ENCODE peak calls at places on chromosomes 3 and 15, in ten cellular contexts. L is lower lobe of right lung, E is GM23248, C is adrenal gland, X is psoas muscle, H is stomach, I is cardiac muscle cell, N is body of pancreas, T is left lung, Z is HepG2. F is an unnamed sample. For H3K4me1 and H3K9me3, the result is how much of the 10 kb centered on the place peaks cover.

GRCh38 chr3:131503328-131503650 is 518 bp upstream of the MRPL3 start:
- DNase-seq in L (no peak), E (peak), C (peak), X (no peak), H (no peak), I (no peak), N (no peak), T (no peak), Z (no peak), F (no peak)

GRCh38 chr3:156760333-156760732 is 65.8 kb upstream of the LEKR1 start:
- DNase-seq in L (no peak), E (no peak), C (no peak), X (no peak), H (no peak), I (no peak), N (no peak), T (no peak), Z (no peak), F (peak)

GRCh38 chr3:49763981-49764380 is 22.4 kb downstream of the IP6K1 start:
- DNase-seq in L (no peak), E (no peak), C (no peak), X (no peak), H (no peak), I (no peak), N (no peak), T (no peak), Z (no peak), F (no peak)

GRCh38 chr3:55792010-55792409 is 304.9 kb upstream of the WNT5A start:
- DNase-seq in L (no peak), E (no peak), C (no peak), X (no peak), H (no peak), I (no peak), N (no peak), T (no peak), Z (no peak), F (no peak)

GRCh38 chr3:61903931-61904657 is 342.7 kb downstream of the PTPRG start:
- DNase-seq in L (no peak), E (peak), C (no peak), X (peak), H (peak), I (peak), N (peak), T (no peak), Z (no peak), F (peak)

GRCh38 chr15:71444866-71445590 is 329.8 kb downstream of the THSD4 start:
- DNase-seq in L (no peak), E (peak), C (no peak), X (no peak), H (no peak), I (no peak), N (no peak), T (no peak), Z (peak), F (no peak)

GRCh38 chr3:14130230-14130629 is 5.4 kb downstream of the TMEM43 start:
- DNase-seq in L (no peak), E (no peak), C (no peak), X (no peak), H (no peak), I (no peak), N (no peak), T (no peak), Z (no peak), F (no peak)

GRCh38 chr15:75329571-75329970 is 6.3 kb upstream of the COMMD4 start:
- DNase-seq in L (no peak), E (no peak), C (no peak), X (no peak), H (no peak), I (no peak), N (no peak), T (no peak), Z (no peak), F (no peak)

GRCh38 chr3:197558000-197558399 is 2.2 kb upstream of the BDH1 start:
- DNase-seq in L (no peak), E (no peak), C (no peak), X (no peak), H (no peak), I (no peak), N (no peak), T (no peak), Z (no peak), F (no peak)

GRCh38 chr3:175852560-175852959 is 993.4 kb downstream of the NAALADL2 start:
- DNase-seq in L (no peak), E (no peak), C (no peak), X (no peak), H (no peak), I (no peak), N (no peak), T (no peak), Z (no peak), F (no peak)

GRCh38 chr3:25571285-25571684 is 93.4 kb downstream of the TOP2B start:
- DNase-seq in L (no peak), E (no peak), C (no peak), X (no peak), H (no peak), I (no peak), N (no peak), T (no peak), Z (no peak), F (no peak)

GRCh38 chr3:101779808-101780366 is 876 bp downstream of the NXPE3 start:
- DNase-seq in L (no peak), E (peak), C (no peak), X (no peak), H (no peak), I (peak), N (peak), T (no peak), Z (no peak), F (peak)

GRCh38 chr3:152073267-152073666 is 195.5 kb upstream of the MBNL1 start:
- DNase-seq in L (no peak), E (peak), C (no peak), X (no peak), H (no peak), I (peak), N (no peak), T (no peak), Z (no peak), F (no peak)

GRCh38 chr15:49946681-49947080 is 172.4 kb downstream of the ATP8B4 start:
- DNase-seq in L (no peak), E (no peak), C (no peak), X (no peak), H (no peak), I (no peak), N (peak), T (no peak), Z (no peak), F (no peak)

GRCh38 chr3:119841808-119842471 is 60.0 kb downstream of the NR1I2 start:
- DNase-seq in L (no peak), E (peak), C (no peak), X (no peak), H (no peak), I (no peak), N (no peak), T (no peak), Z (no peak), F (no peak)

GRCh38 chr15:93028111-93028631 is 60.8 kb downstream of the RGMA start:
- DNase-seq in L (no peak), E (peak), C (no peak), X (no peak), H (no peak), I (peak), N (no peak), T (no peak), Z (no peak), F (no peak)

GRCh38 chr15:61195116-61196002 is 33.7 kb downstream of the RORA start:
- DNase-seq in L (no peak), E (peak), C (no peak), X (no peak), H (no peak), I (peak), N (no peak), T (no peak), Z (peak), F (peak)

GRCh38 chr3:143329567-143330164 is 210.1 kb downstream of the CHST2 start:
- DNase-seq in L (no peak), E (no peak), C (peak), X (no peak), H (no peak), I (peak), N (no peak), T (peak), Z (peak), F (peak)

GRCh38 chr3:100073555-100074307 is 40.6 kb downstream of the FILIP1L start:
- DNase-seq in L (no peak), E (no peak), C (no peak), X (no peak), H (no peak), I (peak), N (no peak), T (no peak), Z (no peak), F (peak)

GRCh38 chr3:134448664-134449063 is 37.1 kb downstream of the ANAPC13 start:
- DNase-seq in L (no peak), E (no peak), C (no peak), X (no peak), H (no peak), I (no peak), N (no peak), T (no peak), Z (no peak), F (no peak)

GRCh38 chr3:31106204-31106603 is 211.7 kb upstream of the GADL1 start:
- DNase-seq in L (no peak), E (peak), C (peak), X (peak), H (no peak), I (peak), N (no peak), T (no peak), Z (peak), F (no peak)

GRCh38 chr3:194381460-194381875 is 11.9 kb upstream of the LRRC15 start:
- DNase-seq in L (no peak), E (no peak), C (no peak), X (no peak), H (peak), I (no peak), N (peak), T (peak), Z (no peak), F (no peak)

GRCh38 chr3:24684506-24685023 is 189.9 kb upstream of the THRB start:
- DNase-seq in L (no peak), E (no peak), C (no peak), X (no peak), H (no peak), I (no peak), N (peak), T (no peak), Z (no peak), F (no peak)

GRCh38 chr3:132464066-132464465 is 46.8 kb downstream of the DNAJC13 start:
- DNase-seq in L (no peak), E (peak), C (no peak), X (no peak), H (no peak), I (peak), N (no peak), T (no peak), Z (no peak), F (no peak)

GRCh38 chr15:39621210-39621609 is 40.3 kb downstream of the THBS1 start:
- DNase-seq in L (no peak), E (no peak), C (no peak), X (no peak), H (no peak), I (peak), N (no peak), T (no peak), Z (no peak), F (peak)

GRCh38 chr15:72231066-72231846 is at the start of gene PKM:
- DNase-seq in L (peak), E (peak), C (peak), X (peak), H (peak), I (peak), N (peak), T (peak), Z (peak), F (peak)

GRCh38 chr15:29034593-29035364 is 149.0 kb downstream of the APBA2 start:
- DNase-seq in L (no peak), E (no peak), C (no peak), X (no peak), H (no peak), I (no peak), N (no peak), T (no peak), Z (no peak), F (no peak)

GRCh38 chr3:9316881-9317341 is 45.9 kb upstream of the THUMPD3 start:
- DNase-seq in L (no peak), E (peak), C (peak), X (no peak), H (no peak), I (peak), N (peak), T (no peak), Z (no peak), F (peak)

GRCh38 chr15:92574566-92574965 is 81.0 kb downstream of the FAM174B start:
- DNase-seq in L (no peak), E (no peak), C (no peak), X (no peak), H (no peak), I (no peak), N (no peak), T (no peak), Z (no peak), F (no peak)

GRCh38 chr3:43858052-43858701 is 167.4 kb downstream of the ABHD5 start:
- DNase-seq in L (no peak), E (no peak), C (no peak), X (no peak), H (no peak), I (no peak), N (no peak), T (no peak), Z (no peak), F (no peak)

GRCh38 chr3:153856932-153857331 is 264.3 kb upstream of the ARHGEF26 start:
- DNase-seq in L (no peak), E (no peak), C (no peak), X (no peak), H (no peak), I (no peak), N (no peak), T (no peak), Z (no peak), F (no peak)

GRCh38 chr3:153855772-153856171 is 265.4 kb upstream of the ARHGEF26 start:
- DNase-seq in L (no peak), E (no peak), C (no peak), X (no peak), H (no peak), I (no peak), N (no peak), T (no peak), Z (peak), F (peak)

GRCh38 chr3:153848701-153849100 is 272.5 kb upstream of the ARHGEF26 start:
- DNase-seq in L (no peak), E (no peak), C (no peak), X (no peak), H (no peak), I (peak), N (no peak), T (no peak), Z (peak), F (no peak)

GRCh38 chr3:153852355-153852754 is 268.8 kb upstream of the ARHGEF26 start:
- DNase-seq in L (no peak), E (no peak), C (no peak), X (no peak), H (no peak), I (no peak), N (no peak), T (no peak), Z (no peak), F (no peak)

GRCh38 chr3:153853163-153853562 is 268.0 kb upstream of the ARHGEF26 start:
- DNase-seq in L (no peak), E (no peak), C (no peak), X (no peak), H (no peak), I (no peak), N (no peak), T (no peak), Z (no peak), F (no peak)
- H3K4me3 ChIP-seq in L (no peak), E (no peak), C (no peak), X (no peak), H (no peak), I (no peak), N (no peak), T (no peak), Z (no peak), F (no peak)

GRCh38 chr3:56977561-56977889 is 82.9 kb upstream of the SPATA12 start:
- DNase-seq in L (no peak), E (no peak), C (no peak), X (no peak), H (no peak), I (no peak), N (no peak), T (no peak), Z (no peak), F (no peak)
- H3K4me1 ChIP-seq in L (under half), E (under half), C (under half), X (under half), H (under half), I (under half), N (under half), T (under half), Z (under half), F (under half)

DNA sequence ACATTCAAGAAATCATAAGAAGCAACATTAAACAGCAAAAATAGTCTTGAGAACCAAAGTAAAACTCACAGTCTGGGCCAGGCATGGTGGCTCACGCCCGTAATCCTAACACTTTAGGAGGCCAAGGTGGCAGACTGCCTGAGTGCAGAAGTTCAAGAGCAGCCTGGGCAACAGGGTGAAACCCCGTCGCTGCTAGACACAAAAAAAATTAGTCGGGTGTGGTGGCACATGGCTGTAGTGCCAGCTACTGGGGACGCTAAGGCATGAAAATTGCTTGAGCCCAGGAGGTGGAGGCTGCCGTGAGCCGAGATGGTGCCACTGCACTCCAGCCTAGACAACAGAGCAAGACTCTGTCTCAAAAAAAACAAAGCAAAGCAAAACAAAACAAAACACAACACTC is 117.7 kb upstream of the GOLGA6L6 start:
- DNase-seq in L (no peak), E (no peak), C (no peak), X (no peak), H (no peak), I (no peak), N (no peak), T (peak), Z (no peak), F (no peak)
- H3K9me3 ChIP-seq in L (under half), E (under half), C (under half), X (under half), H (under half), I (under half), N (under half), T (under half), Z (under half), F (under half)

GRCh38 chr3:150759319-150759718 is 3.6 kb downstream of the SIAH2 start:
- DNase-seq in L (no peak), E (peak), C (no peak), X (no peak), H (no peak), I (no peak), N (no peak), T (no peak), Z (no peak), F (no peak)

GRCh38 chr3:150757768-150758167 is 5.2 kb downstream of the SIAH2 start:
- DNase-seq in L (no peak), E (no peak), C (no peak), X (no peak), H (no peak), I (no peak), N (no peak), T (no peak), Z (no peak), F (no peak)

GRCh38 chr3:150760431-150761200 is 2.4 kb downstream of the SIAH2 start:
- DNase-seq in L (no peak), E (no peak), C (no peak), X (no peak), H (no peak), I (no peak), N (no peak), T (no peak), Z (no peak), F (no peak)

GRCh38 chr3:150761831-150762661 is 923 bp downstream of the SIAH2 start:
- DNase-seq in L (peak), E (peak), C (peak), X (peak), H (peak), I (peak), N (peak), T (peak), Z (peak), F (peak)

GRCh38 chr3:150759947-150760346 is 3.0 kb downstream of the SIAH2 start:
- DNase-seq in L (no peak), E (no peak), C (no peak), X (no peak), H (no peak), I (no peak), N (no peak), T (no peak), Z (no peak), F (no peak)
- H3K4me3 ChIP-seq in L (peak), E (peak), C (no peak), X (peak), H (peak), I (no peak), N (no peak), T (peak), Z (peak), F (no peak)

GRCh38 chr15:66772967-66773873 is 71.2 kb downstream of the SMAD6 start:
- DNase-seq in L (no peak), E (peak), C (no peak), X (no peak), H (peak), I (peak), N (peak), T (no peak), Z (peak), F (no peak)

GRCh38 chr15:66777054-66777453 is 75.0 kb downstream of the SMAD6 start:
- DNase-seq in L (no peak), E (no peak), C (no peak), X (no peak), H (no peak), I (no peak), N (no peak), T (no peak), Z (no peak), F (no peak)

GRCh38 chr15:66774001-66774814 is 72.2 kb downstream of the SMAD6 start:
- DNase-seq in L (peak), E (peak), C (peak), X (peak), H (peak), I (peak), N (peak), T (peak), Z (peak), F (peak)

GRCh38 chr15:66777596-66778313 is 75.7 kb downstream of the SMAD6 start:
- DNase-seq in L (no peak), E (peak), C (no peak), X (no peak), H (no peak), I (no peak), N (no peak), T (no peak), Z (no peak), F (no peak)

GRCh38 chr15:66775127-66776105 is 73.4 kb downstream of the SMAD6 start:
- DNase-seq in L (no peak), E (peak), C (no peak), X (no peak), H (no peak), I (peak), N (peak), T (no peak), Z (no peak), F (no peak)
- H3K4me1 ChIP-seq in L (under half), E (half or more), C (under half), X (under half), H (half or more), I (half or more), N (half or more), T (under half), Z (half or more), F (under half)

DNA sequence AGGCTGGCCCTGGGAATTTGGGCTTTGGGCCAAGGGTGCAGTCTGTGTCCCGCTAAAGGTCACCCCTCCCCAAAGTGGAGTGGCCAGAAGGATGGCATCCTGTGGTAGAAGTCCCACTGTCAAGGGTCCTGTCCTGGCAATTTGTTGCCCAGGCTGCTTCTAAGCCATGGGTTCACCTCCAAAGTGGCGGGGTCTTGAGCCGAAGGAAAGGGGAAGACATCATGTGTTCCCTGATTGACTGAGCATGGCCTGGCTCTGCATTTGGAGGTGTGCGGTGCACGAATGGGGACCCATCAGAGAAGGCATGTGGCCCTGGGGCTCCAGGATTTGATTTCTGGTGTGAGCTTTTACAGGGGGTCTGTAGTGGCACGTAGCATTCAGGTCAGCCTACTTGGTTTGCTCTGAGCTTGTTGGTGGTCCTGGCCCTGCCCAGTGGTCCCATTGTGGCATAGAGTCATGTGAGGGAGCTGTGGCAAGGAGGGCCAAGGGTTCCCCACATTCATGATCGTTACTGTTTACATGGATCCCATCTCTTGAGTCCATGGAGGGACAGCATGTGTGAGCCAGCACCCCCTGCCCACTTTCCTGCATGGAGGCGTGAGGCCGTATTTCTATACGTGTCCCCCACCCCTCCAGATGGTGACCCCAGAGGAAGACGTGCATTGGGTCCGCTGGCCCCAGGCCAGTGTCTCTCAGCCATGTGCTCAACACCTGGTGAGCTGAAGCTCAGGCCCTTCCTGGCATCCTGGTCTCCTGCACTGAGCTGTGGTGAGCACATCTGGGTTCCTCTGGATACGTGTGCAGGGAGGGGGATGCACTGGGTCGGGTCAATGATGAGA is 225.1 kb downstream of the SNRPN start:
- DNase-seq in L (peak), E (no peak), C (peak), X (peak), H (peak), I (no peak), N (peak), T (peak), Z (no peak), F (peak)
- H3K9me3 ChIP-seq in L (under half), E (under half), C (under half), X (under half), H (half or more), I (under half), N (under half), T (under half), Z (half or more), F (under half)

F was measured in SJCRH30.